ENCODE peak calls at places on chromosomes 3 and 15, in six cellular contexts. U is heart right ventricle, N is bronchial epithelial cell, T is endothelial cell, R is choroid plexus epithelial cell, A is GM12864. X is an unnamed sample.

GRCh38 chr3:17301271-17301670 is 416.5 kb downstream of the PLCL2 start:
- DNase-seq in U (no peak), T (no peak), A (no peak), N (no peak), R (peak), X (no peak)

GRCh38 chr3:280691-281090 is 84.1 kb downstream of the CHL1 start:
- DNase-seq in A (no peak), R (no peak), T (no peak), U (no peak), N (no peak), X (no peak)

GRCh38 chr3:132535575-132536441 is 61.3 kb upstream of the ACKR4 start:
- DNase-seq in R (peak), A (peak), U (peak), T (peak), N (peak), X (no peak)

GRCh38 chr15:74202461-74203401 is at the start of gene STRA6:
- DNase-seq in T (peak), U (no peak), R (peak), N (peak), A (no peak), X (no peak)

GRCh38 chr3:24583004-24583403 is 88.4 kb upstream of the THRB start:
- DNase-seq in A (no peak), R (peak), T (no peak), U (no peak), N (peak), X (no peak)

GRCh38 chr3:195170521-195170920 is 100.4 kb downstream of the XXYLT1 start:
- DNase-seq in A (no peak), T (no peak), N (no peak), R (no peak), U (no peak), X (no peak)

GRCh38 chr3:196694202-196694638 is 17.8 kb downstream of the CEP19 start:
- DNase-seq in T (no peak), U (no peak), R (peak), N (peak), A (no peak), X (no peak)

GRCh38 chr3:182455011-182455410 is 338.3 kb upstream of the ATP11B start:
- DNase-seq in R (no peak), N (peak), U (no peak), A (no peak), T (no peak), X (no peak)

GRCh38 chr15:36843822-36844221 is 256.5 kb downstream of the MEIS2 start:
- DNase-seq in R (no peak), N (no peak), A (no peak), T (no peak), U (no peak), X (no peak)

GRCh38 chr3:33803252-33803651 is 4.8 kb downstream of the PDCD6IP start:
- DNase-seq in N (no peak), U (no peak), A (no peak), T (no peak), R (no peak), X (no peak)

GRCh38 chr15:52288051-52288942 is 7.3 kb downstream of the MYO5C start:
- DNase-seq in N (peak), R (peak), U (no peak), A (no peak), T (no peak), X (no peak)

GRCh38 chr3:155870945-155871745 is 695 bp downstream of the GMPS start:
- DNase-seq in U (peak), T (peak), A (no peak), R (peak), N (no peak), X (no peak)

GRCh38 chr15:76866716-76867321 is 38.3 kb downstream of the SCAPER start:
- DNase-seq in A (no peak), N (peak), T (peak), R (peak), U (no peak), X (no peak)

GRCh38 chr3:123700791-123701712 is 116.2 kb upstream of the HACD2 start:
- DNase-seq in R (no peak), N (no peak), T (no peak), U (no peak), A (no peak), X (no peak)

GRCh38 chr3:51777985-51778384 is 1.1 kb downstream of the IQCF6 start:
- DNase-seq in R (no peak), N (no peak), T (no peak), A (no peak), U (peak), X (no peak)

GRCh38 chr15:88002721-88003120 is 253.8 kb downstream of the NTRK3 start:
- DNase-seq in A (no peak), U (no peak), T (no peak), R (no peak), N (no peak), X (no peak)

GRCh38 chr15:92050220-92050898 is 196.9 kb downstream of the SLCO3A1 start:
- DNase-seq in N (no peak), T (no peak), U (no peak), R (no peak), A (no peak), X (no peak)

GRCh38 chr3:74590620-74591262 is 23.7 kb downstream of the CNTN3 start:
- DNase-seq in R (no peak), N (no peak), U (no peak), A (no peak), T (no peak), X (no peak)

GRCh38 chr3:138180375-138181029 is 5.8 kb upstream of the DBR1 start:
- DNase-seq in U (no peak), T (no peak), R (peak), N (peak), A (no peak), X (no peak)

GRCh38 chr3:8488436-8488835 is 13.2 kb upstream of the LMCD1 start:
- DNase-seq in N (no peak), A (no peak), R (peak), U (no peak), T (no peak), X (no peak)
- TF ChIP-seq CTCF in N (no peak), A (no peak), R (no peak), U (no peak), T (no peak), X (peak)

GRCh38 chr3:159130108-159130507 is 328.3 kb downstream of the MFSD1 start:
- DNase-seq in T (peak), U (no peak), R (peak), A (peak), N (peak), X (no peak)
- TF ChIP-seq CTCF in T (no peak), U (peak), R (peak), A (peak), N (peak), X (peak)

GRCh38 chr15:49831206-49831965 is 210.5 kb downstream of the DTWD1 start:
- DNase-seq in A (no peak), T (no peak), U (peak), N (peak), R (peak), X (no peak)

GRCh38 chr15:49827311-49827710 is 206.5 kb downstream of the DTWD1 start:
- DNase-seq in N (no peak), R (no peak), U (no peak), T (no peak), A (no peak), X (no peak)

GRCh38 chr15:49826640-49827281 is 205.9 kb downstream of the DTWD1 start:
- DNase-seq in T (no peak), A (no peak), N (no peak), R (no peak), U (no peak), X (no peak)

GRCh38 chr15:49830411-49830810 is 209.6 kb downstream of the DTWD1 start:
- DNase-seq in N (no peak), R (peak), U (no peak), A (no peak), T (no peak), X (no peak)

GRCh38 chr15:49832421-49832980 is 211.7 kb downstream of the DTWD1 start:
- DNase-seq in A (no peak), U (no peak), N (peak), T (no peak), R (peak), X (no peak)
- TF ChIP-seq CTCF in A (peak), U (peak), N (peak), T (no peak), R (peak), X (peak)

GRCh38 chr3:19213608-19214220 is 65.4 kb downstream of the KCNH8 start:
- DNase-seq in R (no peak), N (peak), T (no peak), A (no peak), U (no peak), X (no peak)
- TF ChIP-seq CTCF in R (no peak), N (no peak), T (no peak), A (peak), U (no peak), X (no peak)